ENCODE peak calls at places on chromosomes 6 and 20, in four cellular contexts. C is kidney epithelial cell, Q is neural crest cell, T is GM13977. W is an unnamed sample.

GRCh38 chr6:21238208-21238607 is 355.3 kb upstream of the SOX4 start:
- DNase-seq in C (no peak), Q (no peak), T (no peak), W (no peak)

GRCh38 chr6:1670711-1671462 is 61.2 kb downstream of the FOXC1 start:
- DNase-seq in C (no peak), Q (peak), T (no peak), W (no peak)

GRCh38 chr20:47800619-47801018 is 15.3 kb upstream of the SULF2 start:
- DNase-seq in C (no peak), Q (no peak), T (no peak), W (no peak)

GRCh38 chr6:106547053-106547414 is 82.3 kb downstream of the RTN4IP1 start:
- DNase-seq in C (no peak), Q (no peak), T (no peak), W (no peak)

GRCh38 chr20:58547527-58548475 is 32.6 kb upstream of the APCDD1L start:
- DNase-seq in C (no peak), Q (no peak), T (no peak), W (no peak)

GRCh38 chr6:14441371-14441781 is 323.8 kb downstream of the CD83 start:
- DNase-seq in C (no peak), Q (no peak), T (no peak), W (no peak)

GRCh38 chr20:38450412-38450975 is 15.4 kb upstream of the SNHG17 start:
- DNase-seq in C (no peak), Q (no peak), T (no peak), W (no peak)

GRCh38 chr6:161918154-161918553 is 644.3 kb upstream of the AGPAT4 start:
- DNase-seq in C (no peak), Q (no peak), T (no peak), W (no peak)

GRCh38 chr6:3561745-3562144 is 104.9 kb upstream of the SLC22A23 start:
- DNase-seq in C (no peak), Q (no peak), T (no peak), W (no peak)

GRCh38 chr6:149311293-149311692 is 6.2 kb upstream of the TAB2 start:
- DNase-seq in C (no peak), Q (no peak), T (no peak), W (no peak)

GRCh38 chr20:48574383-48574782 is 253.4 kb downstream of the PREX1 start:
- DNase-seq in C (no peak), Q (no peak), T (no peak), W (no peak)

GRCh38 chr20:35947489-35947888 is 6.8 kb downstream of the SCAND1 start:
- DNase-seq in C (no peak), Q (no peak), T (peak), W (peak)

GRCh38 chr6:152948150-152948768 is 34.6 kb downstream of the FBXO5 start:
- DNase-seq in C (no peak), Q (peak), T (peak), W (no peak)

GRCh38 chr6:120279706-120280105 is 930.1 kb upstream of the MAN1A1 start:
- DNase-seq in C (no peak), Q (no peak), T (no peak), W (no peak)

GRCh38 chr6:21666200-21666671 is 72.7 kb downstream of the SOX4 start:
- DNase-seq in C (no peak), Q (peak), T (no peak), W (peak)

GRCh38 chr6:138509371-138509770 is 10.1 kb upstream of the NHSL1 start:
- DNase-seq in C (no peak), Q (no peak), T (peak), W (no peak)

GRCh38 chr6:144749263-144749662 is 464.1 kb downstream of the UTRN start:
- DNase-seq in C (no peak), Q (no peak), T (no peak), W (no peak)

GRCh38 chr20:62310757-62311121 is 7.9 kb downstream of the ADRM1 start:
- DNase-seq in C (no peak), Q (no peak), T (no peak), W (no peak)

GRCh38 chr20:47719625-47720024 is 65.7 kb downstream of the SULF2 start:
- DNase-seq in C (no peak), Q (no peak), T (no peak), W (no peak)

GRCh38 chr6:21780144-21780543 is 186.6 kb downstream of the SOX4 start:
- DNase-seq in C (no peak), Q (no peak), T (no peak), W (no peak)

GRCh38 chr6:106790146-106790770 is 160.9 kb downstream of the QRSL1 start:
- DNase-seq in C (no peak), Q (no peak), T (no peak), W (no peak)

GRCh38 chr20:63041776-63042175 is 35.0 kb upstream of the BHLHE23 start:
- DNase-seq in C (no peak), Q (no peak), T (no peak), W (no peak)

GRCh38 chr6:32427218-32427617 is 12.5 kb upstream of the HLA-DRA start:
- DNase-seq in C (no peak), Q (no peak), T (no peak), W (no peak)

GRCh38 chr20:56805313-56805712 is 176.2 kb downstream of the TFAP2C start:
- DNase-seq in C (no peak), Q (no peak), T (no peak), W (no peak)

GRCh38 chr6:155782739-155783459 is 327.3 kb upstream of the NOX3 start:
- DNase-seq in C (no peak), Q (no peak), T (no peak), W (no peak)

GRCh38 chr6:162058281-162058875 is 669.2 kb downstream of the PRKN start:
- DNase-seq in C (peak), Q (no peak), T (no peak), W (no peak)

W was measured in GM06990.